ENCODE peak calls at places on chromosome 4, in five cellular contexts. One of them, this sample, is unnamed.

GRCh38 chr4:78951862-78952472 is 12.7 kb upstream of the PAQR3 start:
- DNase-seq in small intestine: peak
- DNase-seq in HepG2: peak
- DNase-seq in naive thymus-derived CD4-positive, alpha-beta T cell: peak
- DNase-seq in OCI-LY7: peak
- DNase-seq in this sample: no peak

GRCh38 chr4:152900395-152900794 is 35.7 kb upstream of the FHDC1 start:
- DNase-seq in small intestine: no peak
- DNase-seq in OCI-LY7: no peak
- DNase-seq in HepG2: no peak
- DNase-seq in naive thymus-derived CD4-positive, alpha-beta T cell: no peak
- DNase-seq in this sample: no peak

GRCh38 chr4:27407616-27408015 is 547.0 kb downstream of the STIM2 start:
- DNase-seq in small intestine: no peak
- DNase-seq in naive thymus-derived CD4-positive, alpha-beta T cell: no peak
- DNase-seq in OCI-LY7: no peak
- DNase-seq in HepG2: no peak
- DNase-seq in this sample: no peak

GRCh38 chr4:109826719-109827118 is 1.1 kb upstream of the RRH start:
- DNase-seq in small intestine: no peak
- DNase-seq in naive thymus-derived CD4-positive, alpha-beta T cell: no peak
- DNase-seq in OCI-LY7: peak
- DNase-seq in HepG2: no peak
- DNase-seq in this sample: no peak

GRCh38 chr4:77104405-77105292 is 28.9 kb upstream of the CCNI start:
- DNase-seq in OCI-LY7: no peak
- DNase-seq in naive thymus-derived CD4-positive, alpha-beta T cell: no peak
- DNase-seq in small intestine: peak
- DNase-seq in HepG2: no peak
- DNase-seq in this sample: peak

GRCh38 chr4:6658635-6659075 is 18.2 kb downstream of the MRFAP1 start:
- DNase-seq in OCI-LY7: no peak
- DNase-seq in naive thymus-derived CD4-positive, alpha-beta T cell: peak
- DNase-seq in small intestine: peak
- DNase-seq in HepG2: no peak
- DNase-seq in this sample: no peak

GRCh38 chr4:98222306-98222705 is 38.9 kb upstream of the RAP1GDS1 start:
- DNase-seq in HepG2: no peak
- DNase-seq in small intestine: no peak
- DNase-seq in naive thymus-derived CD4-positive, alpha-beta T cell: no peak
- DNase-seq in OCI-LY7: no peak
- DNase-seq in this sample: no peak

GRCh38 chr4:79255793-79256192 is 70.1 kb downstream of the NAA11 start:
- DNase-seq in OCI-LY7: no peak
- DNase-seq in small intestine: no peak
- DNase-seq in HepG2: no peak
- DNase-seq in naive thymus-derived CD4-positive, alpha-beta T cell: no peak
- DNase-seq in this sample: no peak

GRCh38 chr4:159077702-159078495 is 25.0 kb upstream of the RAPGEF2 start:
- DNase-seq in naive thymus-derived CD4-positive, alpha-beta T cell: no peak
- DNase-seq in OCI-LY7: peak
- DNase-seq in small intestine: peak
- DNase-seq in HepG2: peak
- DNase-seq in this sample: no peak

GRCh38 chr4:38804654-38805295 is at the start of gene TLR1:
- DNase-seq in OCI-LY7: peak
- DNase-seq in HepG2: peak
- DNase-seq in small intestine: peak
- DNase-seq in naive thymus-derived CD4-positive, alpha-beta T cell: peak
- DNase-seq in this sample: peak

GRCh38 chr4:119738901-119739300 is 110.3 kb upstream of the PDE5A start:
- DNase-seq in naive thymus-derived CD4-positive, alpha-beta T cell: no peak
- DNase-seq in small intestine: no peak
- DNase-seq in HepG2: no peak
- DNase-seq in OCI-LY7: no peak
- DNase-seq in this sample: no peak

GRCh38 chr4:87260477-87260876 is 40.1 kb upstream of the KLHL8 start:
- DNase-seq in naive thymus-derived CD4-positive, alpha-beta T cell: no peak
- DNase-seq in OCI-LY7: no peak
- DNase-seq in HepG2: no peak
- DNase-seq in small intestine: no peak
- DNase-seq in this sample: no peak

GRCh38 chr4:40445671-40446070 is 110.5 kb downstream of the CHRNA9 start:
- DNase-seq in small intestine: no peak
- DNase-seq in HepG2: no peak
- DNase-seq in OCI-LY7: no peak
- DNase-seq in naive thymus-derived CD4-positive, alpha-beta T cell: no peak
- DNase-seq in this sample: no peak

GRCh38 chr4:179125870-179126269 is 1683.6 kb upstream of the AGA start:
- DNase-seq in OCI-LY7: no peak
- DNase-seq in small intestine: no peak
- DNase-seq in naive thymus-derived CD4-positive, alpha-beta T cell: no peak
- DNase-seq in HepG2: no peak
- DNase-seq in this sample: no peak

GRCh38 chr4:47733506-47733905 is 104.4 kb downstream of the CORIN start:
- DNase-seq in HepG2: peak
- DNase-seq in small intestine: no peak
- DNase-seq in OCI-LY7: no peak
- DNase-seq in naive thymus-derived CD4-positive, alpha-beta T cell: no peak
- DNase-seq in this sample: no peak

GRCh38 chr4:153318696-153319320 is 25.7 kb upstream of the MND1 start:
- DNase-seq in OCI-LY7: peak
- DNase-seq in small intestine: peak
- DNase-seq in HepG2: peak
- DNase-seq in naive thymus-derived CD4-positive, alpha-beta T cell: no peak
- DNase-seq in this sample: no peak

DNA sequence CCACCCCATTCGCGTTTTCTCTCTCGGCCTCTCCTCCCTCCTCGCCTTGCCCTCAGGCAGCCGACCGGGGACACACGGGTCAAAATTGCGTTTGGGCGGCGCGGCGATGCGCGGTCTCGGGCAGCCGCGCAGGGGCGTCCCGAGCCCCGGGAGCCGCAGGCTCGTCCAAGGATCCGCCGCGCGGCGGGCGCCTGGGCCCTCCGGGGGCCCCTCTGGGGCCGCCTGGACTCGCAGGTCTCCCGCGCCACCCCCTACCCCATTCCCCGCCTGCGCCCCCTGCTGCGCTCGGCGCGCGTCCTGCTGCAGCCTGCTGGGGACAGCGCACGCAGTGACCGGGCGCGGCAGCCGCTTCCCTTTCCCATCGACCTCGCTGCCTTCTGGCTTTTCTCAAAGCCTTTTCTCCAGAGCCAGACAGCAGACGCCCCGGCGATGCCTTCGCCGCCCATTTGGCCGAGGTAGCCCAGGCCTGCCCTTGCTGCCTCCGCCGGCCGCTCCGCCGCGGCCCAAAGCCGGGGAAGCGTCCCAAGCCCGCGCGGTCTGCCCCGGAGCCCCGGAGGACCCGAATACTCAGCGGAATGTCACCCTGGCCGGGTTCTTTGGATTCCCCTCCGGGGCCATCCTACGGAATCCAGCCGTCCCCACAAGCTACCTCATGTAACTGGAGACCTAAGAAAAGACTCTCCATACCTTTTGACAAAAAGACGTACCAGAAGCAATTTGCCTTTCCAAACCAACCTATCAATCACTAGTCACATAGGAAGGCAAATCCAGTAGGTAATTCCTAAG is 16.5 kb downstream of the POU4F2 start:
- DNase-seq in HepG2: no peak
- DNase-seq in naive thymus-derived CD4-positive, alpha-beta T cell: no peak
- DNase-seq in OCI-LY7: no peak
- DNase-seq in small intestine: no peak
- DNase-seq in this sample: no peak
- H3K4me3 ChIP-seq in HepG2: no peak
- H3K4me3 ChIP-seq in naive thymus-derived CD4-positive, alpha-beta T cell: no peak
- H3K4me3 ChIP-seq in OCI-LY7: no peak
- H3K4me3 ChIP-seq in small intestine: peak
- H3K4me3 ChIP-seq in this sample: peak

GRCh38 chr4:165375465-165375864 is 3.3 kb upstream of the CPE start:
- DNase-seq in HepG2: no peak
- DNase-seq in small intestine: no peak
- DNase-seq in naive thymus-derived CD4-positive, alpha-beta T cell: no peak
- DNase-seq in OCI-LY7: no peak
- DNase-seq in this sample: no peak

GRCh38 chr4:165379662-165380061 is 854 bp downstream of the CPE start:
- DNase-seq in small intestine: no peak
- DNase-seq in OCI-LY7: no peak
- DNase-seq in HepG2: peak
- DNase-seq in naive thymus-derived CD4-positive, alpha-beta T cell: no peak
- DNase-seq in this sample: no peak

GRCh38 chr4:165381821-165382373 is 3.1 kb downstream of the CPE start:
- DNase-seq in OCI-LY7: no peak
- DNase-seq in HepG2: no peak
- DNase-seq in naive thymus-derived CD4-positive, alpha-beta T cell: no peak
- DNase-seq in small intestine: no peak
- DNase-seq in this sample: no peak

GRCh38 chr4:165378763-165379631 is at the start of gene CPE:
- DNase-seq in small intestine: peak
- DNase-seq in OCI-LY7: no peak
- DNase-seq in naive thymus-derived CD4-positive, alpha-beta T cell: peak
- DNase-seq in HepG2: peak
- DNase-seq in this sample: no peak

GRCh38 chr4:165378398-165378762 is 428 bp upstream of the CPE start:
- DNase-seq in small intestine: no peak
- DNase-seq in OCI-LY7: no peak
- DNase-seq in HepG2: no peak
- DNase-seq in naive thymus-derived CD4-positive, alpha-beta T cell: no peak
- DNase-seq in this sample: no peak
- H3K4me3 ChIP-seq in small intestine: peak
- H3K4me3 ChIP-seq in OCI-LY7: no peak
- H3K4me3 ChIP-seq in HepG2: peak
- H3K4me3 ChIP-seq in naive thymus-derived CD4-positive, alpha-beta T cell: peak
- H3K4me3 ChIP-seq in this sample: peak

GRCh38 chr4:154998284-154998683 is 210.2 kb upstream of the NPY2R start:
- DNase-seq in OCI-LY7: no peak
- DNase-seq in naive thymus-derived CD4-positive, alpha-beta T cell: no peak
- DNase-seq in small intestine: no peak
- DNase-seq in HepG2: no peak
- DNase-seq in this sample: peak
- H3K4me3 ChIP-seq in OCI-LY7: no peak
- H3K4me3 ChIP-seq in naive thymus-derived CD4-positive, alpha-beta T cell: no peak
- H3K4me3 ChIP-seq in small intestine: no peak
- H3K4me3 ChIP-seq in HepG2: no peak
- H3K4me3 ChIP-seq in this sample: no peak

DNA sequence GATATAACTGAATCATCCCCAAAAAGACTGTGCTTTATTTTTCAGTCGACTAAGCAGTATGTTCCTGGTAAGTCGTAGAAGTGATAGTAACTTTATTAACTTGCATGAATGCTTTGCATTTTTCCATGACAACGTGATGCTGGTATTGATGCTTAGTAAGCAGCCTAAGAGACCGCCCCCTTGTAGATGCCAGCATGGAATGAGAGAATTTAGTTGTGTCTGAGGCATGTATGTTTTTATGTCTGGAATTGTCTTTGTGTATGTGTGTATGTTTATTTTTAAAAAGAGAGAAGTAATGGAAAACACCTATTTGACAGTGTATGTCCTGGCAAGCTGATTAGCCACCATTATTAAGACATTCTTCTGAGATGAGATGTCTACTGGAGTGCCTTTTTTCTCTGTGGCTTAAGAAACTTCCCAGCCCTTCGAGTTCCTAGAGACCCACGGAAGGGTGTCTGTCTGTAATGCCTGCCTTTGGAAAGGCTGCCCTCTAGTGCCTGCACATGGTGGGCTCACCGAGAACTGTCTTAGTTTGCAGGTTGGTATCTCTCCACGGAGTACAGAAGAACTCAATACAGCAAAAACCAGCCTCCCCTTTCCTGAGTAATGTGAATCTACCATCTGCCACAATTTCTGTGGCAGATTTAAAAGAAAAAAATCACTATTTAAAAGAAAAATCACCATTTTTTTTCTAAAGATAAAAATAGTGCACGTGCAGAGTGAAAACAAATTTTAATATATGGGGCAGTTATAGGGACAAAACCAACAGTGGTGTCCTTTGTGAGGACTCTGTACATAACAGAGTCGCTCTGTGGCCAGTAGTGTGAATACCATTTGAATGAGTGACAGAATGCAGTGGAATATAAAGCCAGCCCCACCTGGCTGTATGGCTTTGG is 85.9 kb downstream of the AASDH start:
- DNase-seq in naive thymus-derived CD4-positive, alpha-beta T cell: peak
- DNase-seq in HepG2: peak
- DNase-seq in OCI-LY7: peak
- DNase-seq in small intestine: peak
- DNase-seq in this sample: peak
- H3K4me3 ChIP-seq in naive thymus-derived CD4-positive, alpha-beta T cell: peak
- H3K4me3 ChIP-seq in HepG2: no peak
- H3K4me3 ChIP-seq in OCI-LY7: no peak
- H3K4me3 ChIP-seq in small intestine: no peak
- H3K4me3 ChIP-seq in this sample: no peak

GRCh38 chr4:7844247-7844991 is 95.2 kb downstream of the AFAP1 start:
- DNase-seq in naive thymus-derived CD4-positive, alpha-beta T cell: peak
- DNase-seq in small intestine: peak
- DNase-seq in HepG2: peak
- DNase-seq in OCI-LY7: peak
- DNase-seq in this sample: peak
- H3K4me3 ChIP-seq in naive thymus-derived CD4-positive, alpha-beta T cell: no peak
- H3K4me3 ChIP-seq in small intestine: no peak
- H3K4me3 ChIP-seq in HepG2: no peak
- H3K4me3 ChIP-seq in OCI-LY7: no peak
- H3K4me3 ChIP-seq in this sample: no peak